ENCODE peak calls at places on chromosomes 16 and 17, in six cellular contexts. S is A549, D is SK-N-SH, L is HepG2, O is K562, X is GM12878. A is an unnamed sample.

GRCh38 chr16:877242-878065 is 76.9 kb upstream of the GNG13 start:
- DNase-seq in S (no peak), D (no peak), L (no peak), O (no peak), X (no peak), A (no peak)

GRCh38 chr17:54530398-54530797 is 370.3 kb upstream of the TOM1L1 start:
- DNase-seq in S (no peak), D (no peak), L (no peak), O (no peak), X (no peak), A (no peak)

GRCh38 chr16:57810197-57811024 is 8.1 kb upstream of the KIFC3 start:
- DNase-seq in S (peak), D (no peak), L (peak), O (peak), X (peak), A (peak)

GRCh38 chr17:66714046-66715023 is 120.6 kb upstream of the CACNG5 start:
- DNase-seq in S (no peak), D (no peak), L (no peak), O (no peak), X (no peak), A (no peak)

GRCh38 chr16:30458561-30459394 is 13.1 kb upstream of the SEPHS2 start:
- DNase-seq in S (no peak), D (no peak), L (peak), O (no peak), X (peak), A (no peak)

GRCh38 chr17:58525239-58525638 is 10.8 kb upstream of the MTMR4 start:
- DNase-seq in S (no peak), D (no peak), L (no peak), O (no peak), X (no peak), A (peak)

GRCh38 chr17:58096892-58097291 is 13.7 kb downstream of the DYNLL2 start:
- DNase-seq in S (no peak), D (no peak), L (no peak), O (no peak), X (no peak), A (no peak)

GRCh38 chr17:37079735-37080134 is 131.0 kb downstream of the AATF start:
- DNase-seq in S (no peak), D (no peak), L (no peak), O (no peak), X (no peak), A (peak)

GRCh38 chr17:75661531-75661930 is 5.4 kb downstream of the RECQL5 start:
- DNase-seq in S (no peak), D (no peak), L (no peak), O (no peak), X (no peak), A (no peak)

GRCh38 chr16:80619824-80620223 is 79.0 kb downstream of the DYNLRB2 start:
- DNase-seq in S (no peak), D (no peak), L (no peak), O (no peak), X (no peak), A (no peak)

GRCh38 chr16:50677351-50677750 is 3.8 kb downstream of the SNX20 start:
- DNase-seq in S (no peak), D (peak), L (no peak), O (peak), X (no peak), A (no peak)

GRCh38 chr17:80836658-80836965 is 155.0 kb upstream of the CHMP6 start:
- DNase-seq in S (no peak), D (no peak), L (no peak), O (no peak), X (no peak), A (no peak)

GRCh38 chr16:69301187-69301586 is 10.0 kb upstream of the VPS4A start:
- DNase-seq in S (no peak), D (no peak), L (no peak), O (no peak), X (no peak), A (no peak)

GRCh38 chr16:54846761-54847160 is 83.9 kb upstream of the IRX5 start:
- DNase-seq in S (no peak), D (no peak), L (no peak), O (no peak), X (no peak), A (no peak)

GRCh38 chr17:80460286-80460881 is 16.0 kb downstream of the NPTX1 start:
- DNase-seq in S (no peak), D (no peak), L (no peak), O (no peak), X (no peak), A (no peak)

GRCh38 chr17:81722184-81723120 is 10.4 kb downstream of the SLC25A10 start:
- DNase-seq in S (no peak), D (peak), L (no peak), O (peak), X (no peak), A (no peak)

GRCh38 chr17:35074711-35075707 is 11.5 kb upstream of the RFFL start:
- DNase-seq in S (no peak), D (no peak), L (peak), O (no peak), X (no peak), A (no peak)

GRCh38 chr17:76716834-76717205 is 6.1 kb upstream of the MXRA7 start:
- DNase-seq in S (no peak), D (no peak), L (no peak), O (no peak), X (no peak), A (peak)

GRCh38 chr17:73064084-73064938 is 28.2 kb downstream of the SLC39A11 start:
- DNase-seq in S (no peak), D (peak), L (no peak), O (no peak), X (no peak), A (no peak)

GRCh38 chr16:12531937-12532336 is 271.8 kb downstream of the CPPED1 start:
- DNase-seq in S (no peak), D (no peak), L (no peak), O (no peak), X (no peak), A (peak)

DNA sequence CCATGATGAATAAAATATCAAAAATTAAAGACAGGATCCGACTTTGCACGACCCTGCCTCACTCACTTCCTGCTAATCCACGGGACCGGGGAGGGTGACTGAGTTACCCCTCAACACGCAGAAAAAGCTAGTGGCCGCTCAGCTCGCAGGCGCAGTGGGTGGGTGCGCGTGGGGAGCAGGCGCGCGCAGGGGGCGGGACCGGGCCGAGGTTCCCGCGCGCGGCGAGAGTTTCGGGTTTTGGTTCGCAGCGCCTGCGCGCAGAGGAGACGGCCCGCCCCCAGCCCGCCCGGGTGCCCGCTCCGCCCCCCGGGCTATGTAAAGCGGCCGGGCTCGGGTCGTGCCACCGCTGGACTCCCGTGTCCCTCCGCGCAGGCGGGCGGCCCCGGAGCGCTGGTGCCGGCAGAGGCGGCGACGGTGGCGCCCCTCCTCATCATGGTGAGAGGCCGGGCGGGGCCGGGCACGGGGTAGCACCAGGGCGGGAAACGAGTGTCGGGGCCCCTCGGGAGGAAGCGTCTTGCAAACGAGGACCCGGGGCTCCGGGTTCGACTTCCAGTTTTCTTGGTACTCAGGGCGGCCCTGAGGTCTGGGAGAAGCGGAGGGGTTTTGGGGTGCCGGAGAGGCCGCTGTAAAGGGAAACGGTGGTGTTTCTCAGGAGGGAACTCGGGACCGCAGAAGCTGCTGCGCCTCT is at the start of gene CNP:
- DNase-seq in S (peak), D (peak), L (peak), O (peak), X (peak), A (peak)
- TF ChIP-seq SMC3 in S (no peak), D (no peak), L (no peak), O (no peak), X (no peak), A (no peak)

GRCh38 chr17:77736207-77736600 is 222.3 kb upstream of the TNRC6C start:
- DNase-seq in S (no peak), D (no peak), L (no peak), O (no peak), X (no peak), A (no peak)
- TF ChIP-seq SMC3 in S (no peak), D (no peak), L (no peak), O (no peak), X (no peak), A (no peak)

DNA sequence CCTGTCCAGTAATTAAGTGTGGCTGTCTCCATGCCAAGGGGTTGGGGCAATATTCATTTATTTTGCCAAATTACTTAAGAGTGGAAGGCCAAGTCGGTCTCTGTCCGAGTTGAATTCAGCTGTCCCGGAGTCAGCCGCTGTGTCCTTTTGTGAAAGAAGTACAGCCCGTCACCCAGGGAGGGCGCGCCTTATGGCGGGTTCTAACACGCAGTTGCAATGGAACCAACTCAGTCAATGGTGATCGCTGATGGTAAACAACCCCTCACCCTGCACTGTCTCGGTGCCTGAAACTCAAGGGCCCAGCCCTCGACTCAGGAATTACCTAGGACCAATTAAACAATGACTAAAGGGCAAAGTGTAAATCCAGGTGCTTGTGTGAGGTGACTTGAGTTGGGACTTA is 22.3 kb downstream of the KIAA0513 start:
- DNase-seq in S (no peak), D (no peak), L (no peak), O (peak), X (no peak), A (no peak)
- TF ChIP-seq SMC3 in S (no peak), D (no peak), L (no peak), O (no peak), X (no peak), A (no peak)

DNA sequence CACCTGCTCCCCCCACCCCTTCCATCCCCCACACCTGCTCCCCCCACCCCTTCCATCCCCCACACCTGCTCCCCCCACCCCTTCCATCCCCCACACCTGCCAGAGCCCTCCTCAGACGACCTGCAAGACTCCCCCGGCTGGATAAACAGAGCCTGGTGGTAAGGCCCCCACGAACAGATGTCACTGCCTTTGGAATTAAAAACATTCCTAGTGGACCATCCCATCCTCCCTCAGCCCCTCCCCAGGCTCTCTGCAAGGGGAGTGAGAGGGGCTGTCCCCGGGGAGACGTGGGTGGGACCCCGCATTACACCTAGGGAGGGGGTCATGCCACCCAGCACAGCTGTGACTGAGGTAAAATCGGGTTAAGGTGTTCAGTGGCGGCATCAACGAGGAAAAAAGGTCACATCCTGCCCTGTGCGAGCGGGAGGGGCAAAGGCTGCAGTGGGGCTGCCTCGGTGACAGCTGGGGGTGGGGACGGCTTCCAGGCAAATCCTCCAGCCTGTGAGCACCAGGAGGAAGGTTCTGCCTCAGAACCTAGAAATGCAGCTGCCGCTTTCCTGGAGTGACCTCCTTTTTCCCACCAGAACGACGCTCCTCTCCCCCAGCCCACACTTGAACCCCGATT is 38.7 kb downstream of the TIMM22 start:
- DNase-seq in S (no peak), D (peak), L (no peak), O (no peak), X (no peak), A (no peak)
- TF ChIP-seq SMC3 in S (no peak), D (no peak), L (no peak), O (no peak), X (no peak), A (no peak)

GRCh38 chr17:45408611-45409421 is 23.9 kb downstream of the ARHGAP27 start:
- DNase-seq in S (no peak), D (no peak), L (no peak), O (no peak), X (no peak), A (no peak)

GRCh38 chr17:45411348-45412105 is 21.1 kb downstream of the ARHGAP27 start:
- DNase-seq in S (no peak), D (no peak), L (no peak), O (no peak), X (no peak), A (no peak)

GRCh38 chr17:45406107-45406506 is 26.6 kb downstream of the ARHGAP27 start:
- DNase-seq in S (no peak), D (no peak), L (no peak), O (no peak), X (no peak), A (no peak)

GRCh38 chr17:45410144-45411091 is 22.3 kb downstream of the ARHGAP27 start:
- DNase-seq in S (no peak), D (peak), L (no peak), O (no peak), X (no peak), A (no peak)

GRCh38 chr17:45409659-45410076 is 23.0 kb downstream of the ARHGAP27 start:
- DNase-seq in S (no peak), D (no peak), L (no peak), O (no peak), X (no peak), A (no peak)
- TF ChIP-seq SMC3 in S (no peak), D (no peak), L (no peak), O (no peak), X (no peak), A (no peak)

GRCh38 chr17:7476474-7476873 is 3.0 kb downstream of the ZBTB4 start:
- DNase-seq in S (peak), D (no peak), L (no peak), O (no peak), X (no peak), A (peak)
- TF ChIP-seq SMC3 in S (no peak), D (no peak), L (no peak), O (no peak), X (no peak), A (no peak)

DNA sequence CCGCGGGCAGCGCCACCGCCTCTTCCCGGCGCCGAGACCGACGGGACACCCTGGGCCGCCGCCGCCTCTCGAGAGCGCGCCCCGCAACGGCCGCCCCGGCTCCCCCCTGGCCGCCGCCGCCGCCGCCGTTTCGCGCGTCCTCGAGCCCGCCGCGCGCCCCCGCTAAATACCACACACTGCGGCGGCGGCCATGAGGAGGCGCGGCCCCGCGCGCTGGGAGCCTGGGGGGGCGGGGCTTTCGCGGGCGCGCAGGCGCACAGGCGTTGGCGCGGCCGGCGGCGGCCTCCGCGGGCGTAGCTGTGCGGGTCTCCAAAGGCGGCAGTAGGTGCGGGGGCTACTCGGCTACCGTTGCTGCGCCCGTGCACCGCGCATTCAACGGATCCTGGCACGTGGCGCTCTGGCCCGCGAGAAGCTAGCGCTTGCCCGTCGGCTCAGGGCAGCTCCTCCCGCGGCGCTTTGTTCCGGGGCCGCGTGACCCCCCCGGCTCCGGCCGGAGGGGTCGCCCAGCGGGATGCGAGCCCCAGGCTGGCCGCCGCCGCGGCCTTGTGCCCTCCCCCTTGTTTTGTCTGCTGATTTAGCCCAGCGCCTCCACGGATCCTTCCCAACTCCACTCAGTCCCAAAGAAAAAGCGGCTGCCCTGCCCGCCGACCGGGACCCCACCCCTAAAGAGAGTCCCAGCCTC is at the start of gene SIAH1:
- DNase-seq in S (peak), D (peak), L (peak), O (peak), X (no peak), A (peak)
- TF ChIP-seq SMC3 in S (peak), D (no peak), L (no peak), O (no peak), X (no peak), A (no peak)

GRCh38 chr17:32342603-32343325 is 791 bp upstream of the C17orf75 start:
- DNase-seq in S (no peak), D (no peak), L (no peak), O (no peak), X (no peak), A (no peak)
- TF ChIP-seq SMC3 in S (no peak), D (no peak), L (no peak), O (no peak), X (no peak), A (no peak)

GRCh38 chr17:46771601-46772012 is 46.9 kb downstream of the WNT3 start:
- DNase-seq in S (no peak), D (peak), L (no peak), O (peak), X (no peak), A (no peak)

GRCh38 chr17:46772013-46772878 is 46.2 kb downstream of the WNT3 start:
- DNase-seq in S (peak), D (no peak), L (peak), O (no peak), X (no peak), A (no peak)

GRCh38 chr17:46769531-46770438 is 48.7 kb downstream of the WNT3 start:
- DNase-seq in S (no peak), D (peak), L (no peak), O (no peak), X (no peak), A (no peak)

GRCh38 chr17:46770439-46770817 is 48.1 kb downstream of the WNT3 start:
- DNase-seq in S (no peak), D (peak), L (peak), O (no peak), X (no peak), A (no peak)

DNA sequence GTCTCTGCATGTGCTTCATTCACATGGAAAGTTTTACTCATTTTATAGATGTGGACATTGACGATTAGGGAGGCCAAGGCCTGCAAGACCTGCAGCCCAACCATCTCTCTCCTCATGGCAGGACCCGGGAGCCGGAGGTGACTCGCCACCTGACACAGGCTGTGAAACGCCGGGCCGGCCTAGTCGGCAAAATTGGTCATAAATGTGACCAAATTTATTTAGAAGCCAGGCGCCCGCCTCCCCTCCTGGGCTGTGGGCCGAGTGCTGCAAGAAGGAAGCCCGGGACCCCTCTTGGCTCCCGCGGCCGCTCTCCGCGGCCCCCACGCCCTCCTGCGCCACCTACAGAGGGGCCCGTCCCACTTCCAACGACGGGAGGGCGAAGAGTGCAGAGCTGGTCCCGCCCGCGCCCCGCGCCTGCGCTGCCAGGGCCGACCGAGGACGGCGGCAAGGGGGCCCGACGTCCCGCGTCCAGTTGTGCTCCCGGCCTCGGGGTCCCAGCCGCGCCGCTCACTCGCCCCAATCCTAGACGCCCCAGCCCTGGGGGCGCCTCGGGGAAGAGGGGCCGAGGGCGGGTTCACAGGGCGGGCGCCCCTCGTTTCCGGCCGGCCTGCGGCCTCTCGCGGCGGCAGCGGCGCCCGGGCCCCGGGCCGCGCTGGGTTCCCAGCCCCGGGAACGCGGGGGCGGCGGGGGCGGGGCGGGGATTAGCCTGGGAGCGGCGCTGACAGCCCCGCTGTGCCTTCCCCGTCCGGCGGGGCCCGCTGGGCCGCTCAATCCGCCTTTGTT is 47.5 kb downstream of the WNT3 start:
- DNase-seq in S (peak), D (peak), L (peak), O (peak), X (no peak), A (peak)
- TF ChIP-seq SMC3 in S (no peak), D (no peak), L (no peak), O (no peak), X (no peak), A (no peak)

DNA sequence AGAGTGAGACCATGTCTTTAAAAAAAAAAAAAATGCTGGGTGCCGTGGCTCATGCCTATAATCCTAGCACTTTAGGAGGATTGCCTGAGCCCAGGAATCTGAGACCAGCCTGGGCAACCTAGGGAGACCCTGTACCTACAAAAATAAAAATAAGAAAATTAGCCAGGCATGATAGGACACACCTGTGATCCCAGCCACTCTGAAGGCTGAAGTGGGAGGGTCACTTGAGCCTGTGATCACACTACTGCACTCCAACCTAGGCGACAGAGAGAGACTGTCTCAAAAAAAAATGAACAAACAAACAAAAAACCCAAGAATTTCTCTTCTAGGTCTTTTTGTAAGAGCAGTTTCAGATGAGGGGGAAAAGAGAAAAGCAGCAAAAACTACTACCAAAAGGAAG is 34.6 kb downstream of the NME2 start:
- DNase-seq in S (no peak), D (no peak), L (no peak), O (no peak), X (no peak), A (no peak)
- TF ChIP-seq SMC3 in S (no peak), D (no peak), L (no peak), O (no peak), X (no peak), A (no peak)